ENCODE peak calls at places on chromosomes 4 and X, in eight cellular contexts. J is transverse colon, P is esophagus squamous epithelium, D is Peyer's patch, Q is sigmoid colon, V is HL-60, U is left lung, Y is hepatocyte. G is an unnamed sample.

GRCh38 chr4:121192500-121192899 is 28.4 kb upstream of the TNIP3 start:
- DNase-seq in P (no peak), U (no peak), Y (peak; percentile 64), Q (no peak), V (no peak), J (no peak), D (no peak), G (no peak)

GRCh38 chr4:82372874-82373815 is 646 bp downstream of the HNRNPD start:
- DNase-seq in V (peak; percentile 49), U (peak; percentile 93), P (peak; percentile 3), D (peak; percentile 82), Q (peak; percentile 88), Y (peak; percentile 87), J (peak; percentile 85), G (peak; percentile 86)

GRCh38 chr4:78560296-78560963 is 8.9 kb downstream of the ANXA3 start:
- DNase-seq in P (no peak), D (no peak), Y (peak; percentile 65), V (no peak), J (no peak), U (no peak), Q (no peak), G (no peak)

GRCh38 chrX:107050195-107050709 is 50.2 kb upstream of the MORC4 start:
- DNase-seq in P (no peak), J (no peak), V (no peak), D (no peak), Y (no peak), Q (no peak), U (no peak), G (no peak)

GRCh38 chr4:110860125-110860524 is 237.2 kb upstream of the PITX2 start:
- DNase-seq in Y (no peak), V (no peak), U (no peak), P (no peak), D (no peak), Q (no peak), J (no peak), G (no peak)

GRCh38 chr4:65391382-65391781 is 278.9 kb downstream of the EPHA5 start:
- DNase-seq in Q (no peak), P (no peak), D (no peak), J (no peak), Y (no peak), V (no peak), U (peak; percentile 3), G (no peak)

GRCh38 chr4:6576512-6576911 is 1.5 kb downstream of the MAN2B2 start:
- DNase-seq in D (no peak), J (no peak), V (no peak), P (no peak), U (no peak), Q (no peak), Y (no peak), G (no peak)

GRCh38 chrX:37684918-37685317 is 673 bp upstream of the XK start:
- DNase-seq in Q (no peak), D (no peak), Y (no peak), V (no peak), P (no peak), J (no peak), U (no peak), G (no peak)

GRCh38 chrX:95762716-95763115 is 921.9 kb upstream of the DIAPH2 start:
- DNase-seq in D (no peak), P (no peak), U (no peak), Y (peak; percentile 4), V (no peak), J (no peak), Q (no peak), G (no peak)

GRCh38 chrX:65528705-65529340 is 5.8 kb downstream of the LAS1L start:
- DNase-seq in V (no peak), P (no peak), Q (no peak), D (peak; percentile 52), U (no peak), J (peak; percentile 60), Y (peak; percentile 48), G (no peak)

GRCh38 chrX:39966186-39966585 is 131.6 kb downstream of the BCOR start:
- DNase-seq in Y (no peak), U (no peak), Q (no peak), J (no peak), D (no peak), V (no peak), P (no peak), G (no peak)

GRCh38 chr4:54232151-54232688 is 3.1 kb downstream of the PDGFRA start:
- DNase-seq in D (no peak), V (no peak), U (no peak), Q (no peak), J (no peak), Y (peak; percentile 19), P (no peak), G (no peak)

GRCh38 chr4:80610845-80611244 is 275.3 kb downstream of the CFAP299 start:
- DNase-seq in U (no peak), Q (no peak), D (no peak), V (no peak), J (no peak), Y (peak; percentile 7), P (no peak), G (no peak)

GRCh38 chr4:15525080-15525479 is 55.4 kb downstream of the CC2D2A start:
- DNase-seq in Q (no peak), Y (peak; percentile 49), J (no peak), P (no peak), U (no peak), V (no peak), D (no peak), G (no peak)

GRCh38 chr4:17580969-17581368 is 4.0 kb downstream of the LAP3 start:
- DNase-seq in Q (no peak), J (no peak), P (no peak), U (no peak), V (no peak), Y (no peak), D (no peak), G (no peak)

GRCh38 chrX:91414710-91415109 is 19.9 kb upstream of the PABPC5 start:
- DNase-seq in J (no peak), Q (no peak), U (no peak), V (no peak), D (no peak), P (no peak), Y (peak; percentile 38), G (no peak)

DNA sequence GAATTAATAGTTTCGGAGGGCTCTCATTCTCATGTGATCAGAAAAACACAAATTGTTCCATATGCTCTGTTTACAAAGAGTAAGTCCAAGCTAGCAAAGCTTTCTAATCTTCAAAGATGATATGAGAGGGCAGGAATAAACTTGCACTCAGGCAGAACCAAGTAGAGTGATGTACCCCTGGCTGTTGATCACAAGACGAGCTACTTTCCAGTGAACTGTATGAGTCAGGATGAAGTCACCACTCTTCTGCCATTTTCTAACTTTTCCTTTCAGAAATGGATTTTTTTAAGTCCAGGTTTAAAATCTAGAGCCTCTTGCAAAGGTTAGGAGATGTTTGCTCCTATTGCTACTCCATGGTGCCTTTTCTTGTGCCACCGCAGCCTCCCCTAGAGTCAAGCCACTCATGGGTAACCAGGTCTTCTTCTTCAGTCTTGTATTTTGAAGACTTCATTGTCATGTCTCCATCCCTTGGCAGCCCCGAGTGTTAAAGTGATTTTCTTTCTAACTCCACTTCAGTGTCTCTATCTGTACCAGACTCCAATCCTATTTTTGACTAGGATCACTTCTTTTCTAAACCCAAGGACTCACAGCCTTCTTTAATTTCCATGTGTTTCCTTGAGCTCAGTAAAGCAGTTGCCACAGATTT is 171.9 kb upstream of the GALNT7 start:
- DNase-seq in Q (no peak), D (no peak), V (no peak), U (no peak), Y (peak; percentile 51), J (no peak), P (no peak), G (no peak)
- H3K27ac ChIP-seq in Q (no peak overlapping the region), D (no peak overlapping the region), V (no peak overlapping the region), U (no peak overlapping the region), Y (peak overlapping the region; percentile 68), J (no peak overlapping the region), P (peak overlapping the region; percentile 53), G (no peak overlapping the region)

GRCh38 chrX:133987188-133987587 is 1.8 kb upstream of the GPC3 start:
- DNase-seq in Y (no peak), D (no peak), P (no peak), U (no peak), V (no peak), Q (no peak), J (no peak), G (no peak)

GRCh38 chrX:133986008-133986683 is 752 bp upstream of the GPC3 start:
- DNase-seq in V (no peak), J (no peak), Q (no peak), D (no peak), U (no peak), Y (no peak), P (no peak), G (no peak)

GRCh38 chrX:133984857-133985163 is 584 bp downstream of the GPC3 start:
- DNase-seq in J (no peak), P (no peak), Q (no peak), D (no peak), U (no peak), Y (no peak), V (no peak), G (no peak)

GRCh38 chrX:133983974-133984578 is 1.3 kb downstream of the GPC3 start:
- DNase-seq in V (no peak), Y (no peak), Q (no peak), D (no peak), J (no peak), P (no peak), U (peak; percentile 44), G (no peak)

GRCh38 chrX:133985164-133986007 is at the start of gene GPC3:
- DNase-seq in D (peak; percentile 72), Y (peak; percentile 71), J (peak; percentile 27), V (no peak), Q (peak; percentile 72), P (no peak), U (peak; percentile 70), G (peak; percentile 63)
- TF ChIP-seq CTCF in D (no peak), Y (no peak), J (no peak), V (no peak), Q (no peak), P (no peak), U (no peak), G (no peak)

GRCh38 chr4:185456131-185456530 is 15.4 kb downstream of the CCDC110 start:
- DNase-seq in J (no peak), Y (no peak), Q (no peak), D (no peak), U (no peak), V (no peak), P (no peak), G (no peak)
- H3K27me3 ChIP-seq in J (no peaks in the 10 kb centered on the region), Y (no peaks in the 10 kb centered on the region), Q (no peaks in the 10 kb centered on the region), D (no peaks in the 10 kb centered on the region), U (no peaks in the 10 kb centered on the region), V (peaks cover 7% of the 10 kb centered on the region), P (no peaks in the 10 kb centered on the region), G (no peaks in the 10 kb centered on the region)

DNA sequence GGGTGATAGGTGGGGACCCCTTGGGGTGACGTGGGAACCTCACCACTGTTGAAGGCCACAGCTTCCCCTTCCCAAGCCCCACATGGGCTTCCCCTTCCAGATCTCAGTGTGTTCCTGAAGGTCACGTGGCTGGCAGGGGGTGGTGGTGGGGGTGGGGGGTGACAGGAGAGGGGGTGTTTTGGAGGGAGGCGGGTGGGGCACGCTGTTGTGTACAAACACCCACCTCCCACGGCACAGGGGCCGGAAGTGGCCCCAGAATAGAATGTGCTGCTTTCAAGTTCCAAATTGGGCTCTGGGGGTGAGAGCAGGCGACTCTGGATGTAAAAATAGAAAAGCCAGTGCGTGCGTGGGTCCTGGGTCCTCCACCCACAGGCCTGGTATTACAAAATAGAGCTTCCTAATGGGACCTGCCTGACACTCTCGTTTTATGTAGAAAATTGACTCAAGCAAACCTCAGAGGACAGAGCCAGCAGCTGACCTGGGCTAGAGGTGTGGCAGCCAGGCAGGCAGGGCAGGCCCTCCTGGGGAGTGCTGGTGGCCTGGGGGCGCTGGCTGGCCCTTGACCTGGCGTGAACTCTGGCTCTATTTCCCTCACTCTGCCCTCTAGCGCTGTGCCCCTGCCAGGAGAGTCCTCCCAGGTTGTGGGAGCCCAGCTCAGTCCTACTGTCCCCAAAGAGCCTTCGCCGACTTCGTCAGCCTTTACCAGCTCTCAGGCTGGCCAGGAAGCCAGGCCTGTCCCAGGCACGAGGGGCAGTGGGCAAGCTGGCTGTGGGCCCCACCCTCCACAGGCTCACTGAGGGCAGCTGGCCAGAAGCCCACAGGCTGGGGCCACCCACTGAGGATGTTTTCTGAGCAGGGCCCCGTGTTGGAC is 5.4 kb upstream of the SH3BP2 start:
- DNase-seq in U (peak; percentile 80), D (no peak), Q (peak; percentile 78), P (no peak), J (peak; percentile 70), Y (no peak), V (peak; percentile 95), G (peak; percentile 75)
- H3K27ac ChIP-seq in U (peak overlapping the region; percentile 7), D (peak overlapping the region; percentile 59), Q (peak overlapping the region; percentile 42), P (peak overlapping the region; percentile 74), J (peak overlapping the region; percentile 73), Y (no peak overlapping the region), V (peak overlapping the region; percentile 94), G (peak overlapping the region; percentile 28)